ENCODE peak calls at places on chromosomes 3 and 15, in seven cellular contexts. V is amygdala; I is GM04504; W is myocyte; L is gastrocnemius medialis; O is stimulated activated CD4-positive, alpha-beta T cell treated with anti-CD3 and anti-CD28 coated beads, Interleukin-4, amount 100 ng/mL, for 48 hours; S is mucosa of descending colon. B is an unnamed sample.

GRCh38 chr3:31900583-31900982 is 80.5 kb downstream of the OSBPL10 start:
- DNase-seq in V (no peak), I (no peak), W (no peak), L (no peak), O (no peak), S (no peak), B (no peak)

GRCh38 chr3:64229903-64230302 is 4.6 kb upstream of the PRICKLE2 start:
- DNase-seq in V (no peak), I (no peak), W (no peak), L (no peak), O (no peak), S (no peak), B (no peak)

GRCh38 chr15:26028086-26028740 is 165.1 kb upstream of the ATP10A start:
- DNase-seq in V (no peak), I (peak), W (peak), L (no peak), O (no peak), S (no peak), B (no peak)

GRCh38 chr15:87661481-87661880 is 595.1 kb downstream of the NTRK3 start:
- DNase-seq in V (no peak), I (no peak), W (no peak), L (no peak), O (no peak), S (no peak), B (no peak)

GRCh38 chr15:88220443-88221186 is 35.9 kb downstream of the NTRK3 start:
- DNase-seq in V (no peak), I (no peak), W (no peak), L (no peak), O (no peak), S (no peak), B (no peak)

GRCh38 chr3:166274342-166274741 is 437.1 kb upstream of the BCHE start:
- DNase-seq in V (no peak), I (no peak), W (no peak), L (no peak), O (no peak), S (no peak), B (no peak)

GRCh38 chr3:100198579-100199269 is 62.1 kb upstream of the TBC1D23 start:
- DNase-seq in V (no peak), I (no peak), W (no peak), L (no peak), O (no peak), S (no peak), B (no peak)

GRCh38 chr3:172522871-172523818 is at the start of gene TNFSF10:
- DNase-seq in V (no peak), I (no peak), W (no peak), L (peak), O (no peak), S (peak), B (peak)

GRCh38 chr3:149494759-149495580 is 20.5 kb downstream of the TM4SF4 start:
- DNase-seq in V (no peak), I (no peak), W (peak), L (no peak), O (no peak), S (no peak), B (no peak)

GRCh38 chr3:57446318-57446841 is 97.8 kb downstream of the DNAH12 start:
- DNase-seq in V (no peak), I (peak), W (peak), L (no peak), O (no peak), S (no peak), B (no peak)

GRCh38 chr3:89877230-89877629 is 769.8 kb downstream of the EPHA3 start:
- DNase-seq in V (no peak), I (no peak), W (no peak), L (no peak), O (no peak), S (no peak), B (no peak)

GRCh38 chr3:150286390-150287147 is 121.5 kb upstream of the TSC22D2 start:
- DNase-seq in V (no peak), I (no peak), W (peak), L (no peak), O (no peak), S (no peak), B (no peak)

GRCh38 chr15:75073197-75073596 is 49.8 kb downstream of the PPCDC start:
- DNase-seq in V (no peak), I (no peak), W (no peak), L (peak), O (no peak), S (no peak), B (no peak)

GRCh38 chr3:57757642-57758297 is 1.7 kb downstream of the SLMAP start:
- DNase-seq in V (no peak), I (no peak), W (peak), L (peak), O (no peak), S (peak), B (peak)

GRCh38 chr3:177563381-177563780 is 366.1 kb upstream of the TBL1XR1 start:
- DNase-seq in V (no peak), I (no peak), W (no peak), L (no peak), O (no peak), S (no peak), B (no peak)

GRCh38 chr15:40248006-40248783 is 9.3 kb downstream of the PAK6 start:
- DNase-seq in V (no peak), I (no peak), W (no peak), L (no peak), O (no peak), S (no peak), B (peak)

GRCh38 chr3:130854208-130854864 is 39.5 kb upstream of the ATP2C1 start:
- DNase-seq in V (no peak), I (no peak), W (no peak), L (peak), O (no peak), S (no peak), B (no peak)

GRCh38 chr3:135805752-135806151 is 159.8 kb upstream of the PPP2R3A start:
- DNase-seq in V (no peak), I (no peak), W (no peak), L (no peak), O (no peak), S (no peak), B (no peak)

GRCh38 chr3:27607370-27607769 is 114.8 kb downstream of the EOMES start:
- DNase-seq in V (no peak), I (no peak), W (no peak), L (no peak), O (no peak), S (no peak), B (no peak)

GRCh38 chr15:49064281-49064653 is 18.0 kb upstream of the SECISBP2L start:
- DNase-seq in V (no peak), I (no peak), W (no peak), L (no peak), O (no peak), S (no peak), B (no peak)

GRCh38 chr3:42961633-42962032 is 17.5 kb upstream of the GASK1A start:
- DNase-seq in V (peak), I (peak), W (peak), L (no peak), O (peak), S (no peak), B (no peak)

GRCh38 chr15:55683366-55683765 is 59.6 kb downstream of the PRTG start:
- DNase-seq in V (no peak), I (no peak), W (peak), L (no peak), O (no peak), S (no peak), B (no peak)

GRCh38 chr15:90362936-90363212 is 10.8 kb downstream of the ZNF774 start:
- DNase-seq in V (no peak), I (peak), W (peak), L (peak), O (no peak), S (no peak), B (no peak)

GRCh38 chr3:143242101-143242500 is 122.5 kb downstream of the CHST2 start:
- DNase-seq in V (no peak), I (no peak), W (peak), L (no peak), O (no peak), S (no peak), B (no peak)

GRCh38 chr3:89360155-89360554 is 252.7 kb downstream of the EPHA3 start:
- DNase-seq in V (no peak), I (no peak), W (peak), L (no peak), O (no peak), S (no peak), B (no peak)

GRCh38 chr3:42270561-42270960 is 4.6 kb upstream of the CCK start:
- DNase-seq in V (no peak), I (no peak), W (no peak), L (no peak), O (no peak), S (no peak), B (no peak)

GRCh38 chr15:29403778-29404177 is 134.2 kb upstream of the NSMCE3 start:
- DNase-seq in V (no peak), I (no peak), W (no peak), L (no peak), O (no peak), S (no peak), B (no peak)

GRCh38 chr3:153137626-153138025 is 24.4 kb upstream of the RAP2B start:
- DNase-seq in V (no peak), I (no peak), W (no peak), L (no peak), O (no peak), S (no peak), B (no peak)

GRCh38 chr3:71392277-71392676 is 191.3 kb downstream of the FOXP1 start:
- DNase-seq in V (no peak), I (no peak), W (no peak), L (no peak), O (no peak), S (no peak), B (no peak)

GRCh38 chr3:43221076-43221475 is 65.3 kb upstream of the SNRK start:
- DNase-seq in V (no peak), I (no peak), W (no peak), L (no peak), O (no peak), S (no peak), B (no peak)

GRCh38 chr3:43525941-43526607 is 95.7 kb downstream of the ANO10 start:
- DNase-seq in V (no peak), I (no peak), W (peak), L (no peak), O (no peak), S (no peak), B (no peak)

B was measured in spleen.